ENCODE peak calls at places on chromosomes 1 and 21, in seven cellular contexts. One of them, this sample, is unnamed.

GRCh38 chr1:206890690-206891089 is 6.6 kb upstream of the IL24 start:
- DNase-seq in DND-41: no peak
- DNase-seq in mesendoderm: no peak
- DNase-seq in MM.1S: no peak
- DNase-seq in fibroblast of lung: peak
- DNase-seq in PC-3: peak
- DNase-seq in mammary epithelial cell: peak
- DNase-seq in this sample: no peak

GRCh38 chr1:15852036-15852827 is 4.7 kb downstream of the SPEN start:
- DNase-seq in DND-41: no peak
- DNase-seq in MM.1S: peak
- DNase-seq in mesendoderm: no peak
- DNase-seq in fibroblast of lung: no peak
- DNase-seq in mammary epithelial cell: no peak
- DNase-seq in PC-3: no peak
- DNase-seq in this sample: no peak

GRCh38 chr1:43991476-43992231 is at the start of gene CCDC24:
- DNase-seq in fibroblast of lung: peak
- DNase-seq in PC-3: peak
- DNase-seq in DND-41: peak
- DNase-seq in mammary epithelial cell: peak
- DNase-seq in MM.1S: peak
- DNase-seq in mesendoderm: peak
- DNase-seq in this sample: peak

GRCh38 chr1:44406761-44407429 is 1.8 kb downstream of the RNF220 start:
- DNase-seq in DND-41: no peak
- DNase-seq in mammary epithelial cell: no peak
- DNase-seq in PC-3: no peak
- DNase-seq in MM.1S: no peak
- DNase-seq in fibroblast of lung: no peak
- DNase-seq in mesendoderm: peak
- DNase-seq in this sample: peak

GRCh38 chr1:35222322-35223108 is 29.6 kb upstream of the SFPQ start:
- DNase-seq in fibroblast of lung: peak
- DNase-seq in mesendoderm: no peak
- DNase-seq in MM.1S: no peak
- DNase-seq in DND-41: no peak
- DNase-seq in mammary epithelial cell: no peak
- DNase-seq in PC-3: no peak
- DNase-seq in this sample: no peak

GRCh38 chr1:112544753-112545152 is 36.0 kb downstream of the WNT2B start:
- DNase-seq in DND-41: no peak
- DNase-seq in mammary epithelial cell: peak
- DNase-seq in mesendoderm: no peak
- DNase-seq in PC-3: peak
- DNase-seq in MM.1S: no peak
- DNase-seq in fibroblast of lung: peak
- DNase-seq in this sample: no peak

GRCh38 chr1:159247266-159247665 is 42.6 kb downstream of the ACKR1 start:
- DNase-seq in mammary epithelial cell: no peak
- DNase-seq in mesendoderm: no peak
- DNase-seq in PC-3: no peak
- DNase-seq in MM.1S: no peak
- DNase-seq in fibroblast of lung: no peak
- DNase-seq in DND-41: no peak
- DNase-seq in this sample: no peak

GRCh38 chr1:98398092-98398491 is 263.4 kb upstream of the SNX7 start:
- DNase-seq in mesendoderm: no peak
- DNase-seq in DND-41: no peak
- DNase-seq in mammary epithelial cell: no peak
- DNase-seq in fibroblast of lung: no peak
- DNase-seq in PC-3: no peak
- DNase-seq in MM.1S: no peak
- DNase-seq in this sample: no peak

GRCh38 chr1:162689745-162690671 is 57.7 kb downstream of the DDR2 start:
- DNase-seq in DND-41: no peak
- DNase-seq in fibroblast of lung: no peak
- DNase-seq in mesendoderm: no peak
- DNase-seq in PC-3: peak
- DNase-seq in MM.1S: no peak
- DNase-seq in mammary epithelial cell: no peak
- DNase-seq in this sample: no peak

GRCh38 chr1:54347261-54347954 is 58.8 kb downstream of the SSBP3 start:
- DNase-seq in mammary epithelial cell: no peak
- DNase-seq in fibroblast of lung: no peak
- DNase-seq in mesendoderm: no peak
- DNase-seq in PC-3: no peak
- DNase-seq in DND-41: no peak
- DNase-seq in MM.1S: no peak
- DNase-seq in this sample: no peak

GRCh38 chr1:2494323-2494693 is 18.2 kb downstream of the PLCH2 start:
- DNase-seq in PC-3: peak
- DNase-seq in DND-41: no peak
- DNase-seq in mesendoderm: no peak
- DNase-seq in MM.1S: no peak
- DNase-seq in fibroblast of lung: peak
- DNase-seq in mammary epithelial cell: peak
- DNase-seq in this sample: no peak

GRCh38 chr1:216193839-216194443 is 229.3 kb downstream of the USH2A start:
- DNase-seq in MM.1S: no peak
- DNase-seq in PC-3: peak
- DNase-seq in mammary epithelial cell: no peak
- DNase-seq in fibroblast of lung: no peak
- DNase-seq in mesendoderm: peak
- DNase-seq in DND-41: no peak
- DNase-seq in this sample: no peak

GRCh38 chr1:162635418-162635817 is 3.2 kb downstream of the DDR2 start:
- DNase-seq in mammary epithelial cell: no peak
- DNase-seq in DND-41: no peak
- DNase-seq in fibroblast of lung: no peak
- DNase-seq in mesendoderm: no peak
- DNase-seq in PC-3: no peak
- DNase-seq in MM.1S: no peak
- DNase-seq in this sample: no peak

GRCh38 chr1:230399321-230400006 is 26.7 kb downstream of the PGBD5 start:
- DNase-seq in mesendoderm: no peak
- DNase-seq in MM.1S: no peak
- DNase-seq in DND-41: no peak
- DNase-seq in fibroblast of lung: no peak
- DNase-seq in PC-3: no peak
- DNase-seq in mammary epithelial cell: no peak
- DNase-seq in this sample: no peak

GRCh38 chr1:180165096-180165495 is 10.4 kb downstream of the QSOX1 start:
- DNase-seq in MM.1S: no peak
- DNase-seq in mesendoderm: no peak
- DNase-seq in PC-3: no peak
- DNase-seq in mammary epithelial cell: no peak
- DNase-seq in fibroblast of lung: no peak
- DNase-seq in DND-41: no peak
- DNase-seq in this sample: no peak

GRCh38 chr1:59044535-59045121 is 252.3 kb upstream of the FGGY start:
- DNase-seq in fibroblast of lung: no peak
- DNase-seq in mesendoderm: no peak
- DNase-seq in mammary epithelial cell: no peak
- DNase-seq in DND-41: no peak
- DNase-seq in MM.1S: no peak
- DNase-seq in PC-3: no peak
- DNase-seq in this sample: no peak

DNA sequence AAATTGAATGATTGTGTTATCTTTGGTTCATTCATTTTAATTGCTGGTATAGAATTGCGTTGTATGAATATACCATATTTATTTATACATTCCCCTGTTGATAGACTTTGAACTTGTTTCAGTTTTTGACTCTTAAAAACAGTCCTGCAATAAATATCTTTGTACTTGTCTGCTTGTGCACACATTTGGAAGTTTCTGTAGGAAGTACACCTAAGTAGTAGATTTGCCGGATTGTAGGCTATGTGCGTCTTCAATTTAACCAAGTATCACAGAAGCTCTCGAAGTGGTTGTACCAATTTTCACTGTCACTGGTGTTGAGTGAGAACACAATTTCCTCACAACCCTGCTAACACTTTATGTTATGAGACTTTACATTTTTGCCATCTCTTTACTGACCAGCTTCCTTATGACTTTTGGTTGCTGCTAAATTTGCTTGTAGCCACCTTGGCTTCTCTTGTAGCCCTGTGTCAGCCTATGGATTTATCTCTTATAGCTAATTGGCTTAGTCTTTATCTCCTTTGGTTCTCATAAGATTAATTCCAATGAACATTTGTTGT is 2.2 kb downstream of the TTC3 start:
- DNase-seq in PC-3: no peak
- DNase-seq in DND-41: no peak
- DNase-seq in MM.1S: no peak
- DNase-seq in mesendoderm: no peak
- DNase-seq in fibroblast of lung: no peak
- DNase-seq in mammary epithelial cell: no peak
- DNase-seq in this sample: no peak
- H3K4me3 ChIP-seq in PC-3: peak
- H3K4me3 ChIP-seq in DND-41: no peak
- H3K4me3 ChIP-seq in MM.1S: no peak
- H3K4me3 ChIP-seq in mesendoderm: no peak
- H3K4me3 ChIP-seq in fibroblast of lung: no peak
- H3K4me3 ChIP-seq in mammary epithelial cell: peak
- H3K4me3 ChIP-seq in this sample: no peak

DNA sequence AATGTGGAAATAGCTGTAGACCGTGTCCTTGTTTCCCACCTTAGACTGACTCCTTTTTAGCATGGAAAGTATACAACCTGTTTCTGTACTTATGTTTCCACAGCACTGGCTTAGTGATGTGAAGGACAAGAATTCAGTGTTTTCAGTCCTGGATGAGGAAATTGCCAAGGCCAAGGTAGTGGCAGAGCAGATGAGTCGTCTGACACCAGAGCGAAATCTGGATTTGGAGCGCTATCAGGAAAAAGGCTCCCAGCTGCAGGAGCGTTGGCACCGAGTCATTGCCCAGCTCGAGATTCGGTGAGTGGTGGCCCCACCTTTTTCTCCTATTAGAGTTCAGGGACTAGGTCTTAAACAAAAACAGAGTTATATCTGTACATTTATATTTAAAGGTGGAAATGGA is 112.6 kb downstream of the MACF1 start:
- DNase-seq in PC-3: no peak
- DNase-seq in mammary epithelial cell: no peak
- DNase-seq in MM.1S: no peak
- DNase-seq in fibroblast of lung: no peak
- DNase-seq in DND-41: no peak
- DNase-seq in mesendoderm: peak
- DNase-seq in this sample: no peak
- H3K9ac ChIP-seq in PC-3: no peak
- H3K9ac ChIP-seq in mammary epithelial cell: no peak
- H3K9ac ChIP-seq in MM.1S: no peak
- H3K9ac ChIP-seq in fibroblast of lung: no peak
- H3K9ac ChIP-seq in DND-41: no peak
- H3K9ac ChIP-seq in mesendoderm: no peak
- H3K9ac ChIP-seq in this sample: no peak

GRCh38 chr1:169087876-169088275 is 18.6 kb upstream of the ATP1B1 start:
- DNase-seq in PC-3: no peak
- DNase-seq in mesendoderm: no peak
- DNase-seq in mammary epithelial cell: no peak
- DNase-seq in DND-41: no peak
- DNase-seq in fibroblast of lung: no peak
- DNase-seq in MM.1S: no peak
- DNase-seq in this sample: no peak

GRCh38 chr1:169089776-169090175 is 16.7 kb upstream of the ATP1B1 start:
- DNase-seq in PC-3: no peak
- DNase-seq in MM.1S: no peak
- DNase-seq in fibroblast of lung: no peak
- DNase-seq in mesendoderm: no peak
- DNase-seq in mammary epithelial cell: no peak
- DNase-seq in DND-41: no peak
- DNase-seq in this sample: no peak

GRCh38 chr1:169090308-169090899 is 16.1 kb upstream of the ATP1B1 start:
- DNase-seq in PC-3: no peak
- DNase-seq in DND-41: no peak
- DNase-seq in MM.1S: no peak
- DNase-seq in fibroblast of lung: no peak
- DNase-seq in mammary epithelial cell: no peak
- DNase-seq in mesendoderm: no peak
- DNase-seq in this sample: no peak

GRCh38 chr1:169085911-169086310 is 20.6 kb upstream of the ATP1B1 start:
- DNase-seq in PC-3: no peak
- DNase-seq in MM.1S: no peak
- DNase-seq in mammary epithelial cell: no peak
- DNase-seq in mesendoderm: no peak
- DNase-seq in DND-41: no peak
- DNase-seq in fibroblast of lung: no peak
- DNase-seq in this sample: no peak

GRCh38 chr1:169086603-169087455 is 19.7 kb upstream of the ATP1B1 start:
- DNase-seq in mesendoderm: peak
- DNase-seq in mammary epithelial cell: no peak
- DNase-seq in PC-3: no peak
- DNase-seq in MM.1S: no peak
- DNase-seq in DND-41: no peak
- DNase-seq in fibroblast of lung: peak
- DNase-seq in this sample: no peak
- H3K4me3 ChIP-seq in mesendoderm: no peak
- H3K4me3 ChIP-seq in mammary epithelial cell: no peak
- H3K4me3 ChIP-seq in PC-3: no peak
- H3K4me3 ChIP-seq in MM.1S: no peak
- H3K4me3 ChIP-seq in DND-41: no peak
- H3K4me3 ChIP-seq in fibroblast of lung: no peak
- H3K4me3 ChIP-seq in this sample: no peak

DNA sequence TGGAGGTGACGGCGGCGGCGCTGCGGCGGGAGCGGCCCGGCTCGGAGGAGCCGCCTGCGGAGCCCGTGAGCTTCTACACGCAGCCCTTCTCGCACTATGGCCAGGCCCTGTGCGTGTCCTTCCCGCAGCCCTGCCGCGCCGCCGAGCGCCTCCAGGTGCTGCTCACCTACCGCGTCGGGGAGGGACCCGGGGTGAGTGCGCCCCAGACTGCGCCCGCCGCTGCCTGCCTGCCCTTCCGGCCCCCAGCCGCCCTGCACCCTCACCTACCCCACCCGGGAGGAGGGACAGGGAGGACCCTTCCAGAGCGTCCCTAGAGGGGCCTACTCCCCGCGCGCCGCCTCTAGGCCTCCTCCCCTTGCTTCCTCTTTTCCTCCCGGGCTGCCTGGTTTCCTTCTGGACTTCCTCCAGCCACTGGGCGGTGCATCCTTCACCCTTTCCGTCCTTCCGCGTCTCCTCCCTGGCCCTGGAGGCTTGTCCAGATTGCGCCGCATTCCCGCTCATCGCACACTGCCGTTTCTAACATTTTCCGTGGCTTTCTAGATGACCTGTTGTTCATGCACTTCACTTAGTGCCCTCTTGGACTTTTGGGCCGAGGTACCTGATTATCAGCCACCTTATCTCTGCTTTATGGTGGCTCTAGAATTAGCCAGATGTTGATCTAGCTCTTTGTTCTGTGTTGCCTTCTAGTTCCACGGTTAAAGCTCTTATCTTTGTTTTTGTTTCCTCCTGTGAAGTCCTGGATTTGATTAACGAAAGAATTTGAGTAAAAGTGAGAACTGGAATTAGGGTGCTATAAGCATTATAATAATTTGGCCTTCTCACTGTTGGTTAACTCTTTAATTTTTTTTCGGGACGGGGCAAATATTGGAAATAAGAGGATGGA is 716 bp downstream of the RNPEP start:
- DNase-seq in mammary epithelial cell: peak
- DNase-seq in MM.1S: peak
- DNase-seq in mesendoderm: peak
- DNase-seq in DND-41: peak
- DNase-seq in fibroblast of lung: peak
- DNase-seq in PC-3: peak
- DNase-seq in this sample: peak
- H3K9ac ChIP-seq in mammary epithelial cell: peak
- H3K9ac ChIP-seq in MM.1S: peak
- H3K9ac ChIP-seq in mesendoderm: peak
- H3K9ac ChIP-seq in DND-41: peak
- H3K9ac ChIP-seq in fibroblast of lung: peak
- H3K9ac ChIP-seq in PC-3: peak
- H3K9ac ChIP-seq in this sample: peak